ENCODE peak calls at places on chromosome 12, in four cellular contexts. N is AG04449, C is endothelial cell, R is nucleus accumbens. G is an unnamed sample.

GRCh38 chr12:104422441-104422840 is 34.3 kb upstream of the CHST11 start:
- DNase-seq in N (no peak), C (no peak), R (no peak), G (no peak)

GRCh38 chr12:123260081-123260480 is 11.6 kb downstream of the CDK2AP1 start:
- DNase-seq in N (no peak), C (no peak), R (no peak), G (no peak)

GRCh38 chr12:88339966-88340365 is 197.9 kb downstream of the TMTC3 start:
- DNase-seq in N (no peak), C (no peak), R (no peak), G (no peak)

GRCh38 chr12:122023339-122024131 is 1.9 kb downstream of the BCL7A start:
- DNase-seq in N (no peak), C (peak), R (peak), G (peak)

GRCh38 chr12:101908395-101908794 is 31.0 kb downstream of the DRAM1 start:
- DNase-seq in N (no peak), C (no peak), R (no peak), G (no peak)

GRCh38 chr12:113162102-113163029 is 12.8 kb downstream of the CFAP73 start:
- DNase-seq in N (no peak), C (no peak), R (no peak), G (no peak)

GRCh38 chr12:59657266-59657665 is 61.4 kb downstream of the SLC16A7 start:
- DNase-seq in N (no peak), C (no peak), R (no peak), G (no peak)

GRCh38 chr12:13049816-13050215 is 5.6 kb downstream of the FAM234B start:
- DNase-seq in N (peak), C (peak), R (no peak), G (no peak)

GRCh38 chr12:51192284-51192671 is 19.3 kb upstream of the TFCP2 start:
- DNase-seq in N (no peak), C (no peak), R (no peak), G (no peak)

GRCh38 chr12:19045421-19045820 is 84.1 kb upstream of the PLEKHA5 start:
- DNase-seq in N (no peak), C (no peak), R (no peak), G (no peak)

GRCh38 chr12:30691122-30691879 is 4.4 kb downstream of the IPO8 start:
- DNase-seq in N (no peak), C (no peak), R (no peak), G (no peak)

GRCh38 chr12:67940780-67941243 is 48.4 kb upstream of the IFNG-AS1 start:
- DNase-seq in N (no peak), C (no peak), R (no peak), G (no peak)

GRCh38 chr12:32302218-32302826 is 97.0 kb upstream of the FGD4 start:
- DNase-seq in N (no peak), C (peak), R (no peak), G (no peak)

GRCh38 chr12:103769240-103769945 is 71.6 kb downstream of the NT5DC3 start:
- DNase-seq in N (no peak), C (no peak), R (no peak), G (no peak)

GRCh38 chr12:71161575-71161974 is 3.8 kb upstream of the TSPAN8 start:
- DNase-seq in N (no peak), C (no peak), R (no peak), G (no peak)

GRCh38 chr12:452667-453210 is 7.0 kb upstream of the B4GALNT3 start:
- DNase-seq in N (no peak), C (no peak), R (no peak), G (no peak)